ENCODE peak calls at places on chromosomes 4 and X, in eight cellular contexts. S, D, R, O, X, T, C and J are unnamed samples.

GRCh38 chr4:141432000-141432712 is 204.2 kb upstream of the IL15 start:
- DNase-seq in O (peak; percentile 68), T (no peak), C (no peak), S (no peak), X (peak; percentile 46), D (no peak), R (no peak), J (no peak)

GRCh38 chrX:148771440-148771839 is 271.0 kb downstream of the AFF2 start:
- DNase-seq in D (no peak), S (no peak), C (no peak), X (no peak), R (no peak), O (no peak), T (no peak), J (no peak)

GRCh38 chrX:18702362-18703195 is 4.9 kb upstream of the PPEF1 start:
- DNase-seq in C (peak; percentile 11), T (no peak), S (no peak), O (peak; percentile 57), D (no peak), X (peak; percentile 43), R (no peak), J (no peak)

GRCh38 chr4:67103001-67103737 is 442.1 kb downstream of the CENPC start:
- DNase-seq in D (no peak), R (no peak), T (no peak), S (no peak), O (no peak), C (no peak), X (no peak), J (no peak)

GRCh38 chr4:13056630-13057187 is 427.4 kb downstream of the RAB28 start:
- DNase-seq in S (no peak), C (no peak), O (no peak), R (no peak), X (no peak), D (no peak), T (no peak), J (no peak)

GRCh38 chr4:169071781-169072180 is 61.7 kb upstream of the CBR4 start:
- DNase-seq in R (no peak), O (peak; percentile 38), T (no peak), D (no peak), X (peak; percentile 77), C (no peak), S (no peak), J (no peak)

GRCh38 chr4:121784975-121785374 is 16.1 kb upstream of the EXOSC9 start:
- DNase-seq in S (no peak), R (no peak), T (no peak), C (no peak), O (peak; percentile 98), X (peak; percentile 98), D (no peak), J (no peak)

GRCh38 chr4:111988514-111988913 is 156.7 kb upstream of the FAM241A start:
- DNase-seq in O (no peak), C (no peak), D (no peak), R (no peak), X (no peak), S (no peak), T (no peak), J (no peak)

GRCh38 chrX:110003167-110004156 is 548 bp downstream of the TMEM164 start:
- DNase-seq in D (peak; percentile 68), S (no peak), C (no peak), O (no peak), X (peak; percentile 8), R (peak; percentile 10), T (peak; percentile 62), J (no peak)

GRCh38 chr4:19913670-19914069 is 338.0 kb upstream of the SLIT2 start:
- DNase-seq in T (no peak), C (no peak), X (peak; percentile 35), S (no peak), O (peak; percentile 3), D (no peak), R (no peak), J (no peak)

GRCh38 chr4:163702736-163703135 is 208.2 kb downstream of the TMA16 start:
- DNase-seq in X (no peak), O (no peak), T (no peak), D (no peak), R (no peak), C (no peak), S (no peak), J (no peak)

GRCh38 chr4:138255917-138256597 is 13.9 kb upstream of the SLC7A11 start:
- DNase-seq in C (no peak), S (no peak), R (no peak), D (no peak), X (no peak), O (no peak), T (peak; percentile 40), J (no peak)

GRCh38 chr4:77617203-77617602 is 11.6 kb downstream of the CXCL13 start:
- DNase-seq in C (no peak), T (no peak), S (no peak), D (no peak), R (no peak), O (peak; percentile 35), X (peak; percentile 39), J (no peak)

GRCh38 chr4:187732524-187732923 is 263.0 kb upstream of the ZFP42 start:
- DNase-seq in S (no peak), C (no peak), O (peak; percentile 58), T (no peak), X (no peak), R (no peak), D (no peak), J (no peak)

GRCh38 chr4:25280210-25280609 is 32.4 kb upstream of the ZCCHC4 start:
- DNase-seq in R (no peak), X (no peak), C (no peak), S (no peak), D (no peak), O (no peak), T (no peak), J (no peak)

GRCh38 chrX:69614896-69615295 is 1.0 kb upstream of the EDA start:
- DNase-seq in O (no peak), C (no peak), S (no peak), T (no peak), X (no peak), R (no peak), D (no peak), J (no peak)

GRCh38 chr4:80846210-80846609 is 184.3 kb upstream of the BMP3 start:
- DNase-seq in X (no peak), S (no peak), C (no peak), D (no peak), O (no peak), T (no peak), R (no peak), J (no peak)

GRCh38 chr4:88106205-88106604 is 52.2 kb downstream of the ABCG2 start:
- DNase-seq in R (no peak), X (peak; percentile 66), C (no peak), T (no peak), O (peak; percentile 70), S (no peak), D (no peak), J (no peak)

GRCh38 chr4:113050837-113051236 is 1.4 kb downstream of the ANK2 start:
- DNase-seq in D (no peak), S (no peak), X (no peak), T (no peak), R (no peak), C (no peak), O (no peak), J (no peak)

GRCh38 chr4:157727163-157727562 is 445.7 kb downstream of the GASK1B start:
- DNase-seq in O (no peak), R (no peak), C (no peak), S (no peak), T (no peak), X (peak; percentile 12), D (no peak), J (no peak)

GRCh38 chrX:45758738-45759397 is 558.2 kb upstream of the DIPK2B start:
- DNase-seq in R (peak; percentile 86), O (peak; percentile 58), X (peak; percentile 54), S (no peak), D (no peak), T (no peak), C (no peak), J (no peak)

GRCh38 chr4:4456351-4456750 is 69.4 kb downstream of the NSG1 start:
- DNase-seq in D (no peak), O (peak; percentile 59), C (no peak), S (no peak), T (no peak), R (no peak), X (peak; percentile 29), J (no peak)

GRCh38 chr4:56681158-56681848 is at the start of gene HOPX:
- DNase-seq in S (no peak), D (peak; percentile 86), R (peak; percentile 30), X (peak; percentile 56), O (no peak), T (no peak), C (no peak), J (no peak)

GRCh38 chr4:84733343-84734033 is 150.6 kb downstream of the CDS1 start:
- DNase-seq in R (no peak), X (no peak), D (no peak), T (no peak), O (no peak), S (no peak), C (no peak), J (no peak)

GRCh38 chr4:167031534-167032156 is 202.6 kb downstream of the SPOCK3 start:
- DNase-seq in C (no peak), T (no peak), O (no peak), R (no peak), D (no peak), S (no peak), X (peak; percentile 34), J (no peak)

GRCh38 chrX:17081535-17081934 is 135.1 kb downstream of the REPS2 start:
- DNase-seq in C (no peak), R (no peak), D (no peak), X (peak; percentile 10), T (no peak), O (peak; percentile 16), S (no peak), J (no peak)

GRCh38 chr4:40702137-40702799 is 47.5 kb upstream of the NSUN7 start:
- DNase-seq in R (peak; percentile 72), X (no peak), D (no peak), O (no peak), C (no peak), S (no peak), T (no peak), J (no peak)

GRCh38 chr4:1403177-1403583 is 3.1 kb downstream of the NKX1-1 start:
- DNase-seq in T (peak; percentile 46), C (no peak), S (no peak), X (no peak), O (no peak), R (no peak), D (peak; percentile 40), J (peak; percentile 27)